ENCODE peak calls at places on chromosomes 12 and 14, in nine cellular contexts. One of them, this sample, is unnamed.

GRCh38 chr14:50668008-50668851 is at the start of gene SAV1:
- DNase-seq in fibroblast of mammary gland: peak
- DNase-seq in endothelial cell: peak
- DNase-seq in HuH-7.5: peak
- DNase-seq in CD4-positive, CD25-positive, alpha-beta regulatory T cell: peak
- DNase-seq in stimulated activated CD8-positive, alpha-beta memory T cell treated with anti-CD3 and anti-CD28 coated beads, Interleukin-12 subunit alpha, Interleukin-12 subunit beta, amount 100 ng/mL, for 1 hour: peak
- DNase-seq in tibial artery: peak
- DNase-seq in HS-5: peak
- DNase-seq in HCT116: peak
- DNase-seq in this sample: no peak

GRCh38 chr12:54279227-54279631 is 693 bp downstream of the CBX5 start:
- DNase-seq in HuH-7.5: no peak
- DNase-seq in endothelial cell: no peak
- DNase-seq in HS-5: no peak
- DNase-seq in fibroblast of mammary gland: no peak
- DNase-seq in stimulated activated CD8-positive, alpha-beta memory T cell treated with anti-CD3 and anti-CD28 coated beads, Interleukin-12 subunit alpha, Interleukin-12 subunit beta, amount 100 ng/mL, for 1 hour: no peak
- DNase-seq in CD4-positive, CD25-positive, alpha-beta regulatory T cell: no peak
- DNase-seq in tibial artery: no peak
- DNase-seq in HCT116: no peak
- DNase-seq in this sample: no peak

GRCh38 chr14:66082009-66082408 is 404.2 kb upstream of the CCDC196 start:
- DNase-seq in stimulated activated CD8-positive, alpha-beta memory T cell treated with anti-CD3 and anti-CD28 coated beads, Interleukin-12 subunit alpha, Interleukin-12 subunit beta, amount 100 ng/mL, for 1 hour: no peak
- DNase-seq in endothelial cell: no peak
- DNase-seq in HS-5: no peak
- DNase-seq in tibial artery: no peak
- DNase-seq in HuH-7.5: no peak
- DNase-seq in CD4-positive, CD25-positive, alpha-beta regulatory T cell: no peak
- DNase-seq in fibroblast of mammary gland: peak
- DNase-seq in HCT116: no peak
- DNase-seq in this sample: no peak

GRCh38 chr14:23299558-23299957 is 3.1 kb downstream of the PPP1R3E start:
- DNase-seq in tibial artery: no peak
- DNase-seq in HS-5: no peak
- DNase-seq in HuH-7.5: no peak
- DNase-seq in fibroblast of mammary gland: peak
- DNase-seq in HCT116: no peak
- DNase-seq in stimulated activated CD8-positive, alpha-beta memory T cell treated with anti-CD3 and anti-CD28 coated beads, Interleukin-12 subunit alpha, Interleukin-12 subunit beta, amount 100 ng/mL, for 1 hour: no peak
- DNase-seq in endothelial cell: no peak
- DNase-seq in CD4-positive, CD25-positive, alpha-beta regulatory T cell: peak
- DNase-seq in this sample: peak

GRCh38 chr12:109735825-109736551 is 22.4 kb downstream of the FAM222A start:
- DNase-seq in tibial artery: no peak
- DNase-seq in HuH-7.5: no peak
- DNase-seq in endothelial cell: no peak
- DNase-seq in stimulated activated CD8-positive, alpha-beta memory T cell treated with anti-CD3 and anti-CD28 coated beads, Interleukin-12 subunit alpha, Interleukin-12 subunit beta, amount 100 ng/mL, for 1 hour: no peak
- DNase-seq in HS-5: no peak
- DNase-seq in fibroblast of mammary gland: no peak
- DNase-seq in CD4-positive, CD25-positive, alpha-beta regulatory T cell: no peak
- DNase-seq in HCT116: no peak
- DNase-seq in this sample: no peak

GRCh38 chr12:10968765-10969456 is 17.8 kb downstream of the TAS2R50 start:
- DNase-seq in HuH-7.5: no peak
- DNase-seq in CD4-positive, CD25-positive, alpha-beta regulatory T cell: no peak
- DNase-seq in tibial artery: peak
- DNase-seq in HCT116: no peak
- DNase-seq in fibroblast of mammary gland: peak
- DNase-seq in stimulated activated CD8-positive, alpha-beta memory T cell treated with anti-CD3 and anti-CD28 coated beads, Interleukin-12 subunit alpha, Interleukin-12 subunit beta, amount 100 ng/mL, for 1 hour: no peak
- DNase-seq in HS-5: peak
- DNase-seq in endothelial cell: no peak
- DNase-seq in this sample: no peak

GRCh38 chr14:103576371-103577024 is 13.7 kb downstream of the COA8 start:
- DNase-seq in HCT116: peak
- DNase-seq in stimulated activated CD8-positive, alpha-beta memory T cell treated with anti-CD3 and anti-CD28 coated beads, Interleukin-12 subunit alpha, Interleukin-12 subunit beta, amount 100 ng/mL, for 1 hour: no peak
- DNase-seq in endothelial cell: peak
- DNase-seq in tibial artery: peak
- DNase-seq in fibroblast of mammary gland: peak
- DNase-seq in CD4-positive, CD25-positive, alpha-beta regulatory T cell: no peak
- DNase-seq in HS-5: no peak
- DNase-seq in HuH-7.5: no peak
- DNase-seq in this sample: no peak

GRCh38 chr14:20679907-20680306 is 4.5 kb upstream of the RNASE4 start:
- DNase-seq in endothelial cell: no peak
- DNase-seq in fibroblast of mammary gland: peak
- DNase-seq in HuH-7.5: peak
- DNase-seq in HS-5: no peak
- DNase-seq in stimulated activated CD8-positive, alpha-beta memory T cell treated with anti-CD3 and anti-CD28 coated beads, Interleukin-12 subunit alpha, Interleukin-12 subunit beta, amount 100 ng/mL, for 1 hour: no peak
- DNase-seq in CD4-positive, CD25-positive, alpha-beta regulatory T cell: no peak
- DNase-seq in HCT116: no peak
- DNase-seq in tibial artery: no peak
- DNase-seq in this sample: no peak

GRCh38 chr14:94388027-94388895 is at the start of gene SERPINA1:
- DNase-seq in fibroblast of mammary gland: peak
- DNase-seq in HCT116: no peak
- DNase-seq in tibial artery: no peak
- DNase-seq in HuH-7.5: peak
- DNase-seq in CD4-positive, CD25-positive, alpha-beta regulatory T cell: no peak
- DNase-seq in stimulated activated CD8-positive, alpha-beta memory T cell treated with anti-CD3 and anti-CD28 coated beads, Interleukin-12 subunit alpha, Interleukin-12 subunit beta, amount 100 ng/mL, for 1 hour: no peak
- DNase-seq in endothelial cell: no peak
- DNase-seq in HS-5: no peak
- DNase-seq in this sample: peak

GRCh38 chr12:13597837-13598236 is 383.6 kb downstream of the GRIN2B start:
- DNase-seq in stimulated activated CD8-positive, alpha-beta memory T cell treated with anti-CD3 and anti-CD28 coated beads, Interleukin-12 subunit alpha, Interleukin-12 subunit beta, amount 100 ng/mL, for 1 hour: no peak
- DNase-seq in CD4-positive, CD25-positive, alpha-beta regulatory T cell: no peak
- DNase-seq in HuH-7.5: no peak
- DNase-seq in tibial artery: no peak
- DNase-seq in HS-5: no peak
- DNase-seq in fibroblast of mammary gland: no peak
- DNase-seq in HCT116: no peak
- DNase-seq in endothelial cell: no peak
- DNase-seq in this sample: no peak

GRCh38 chr14:31966896-31967668 is 110.0 kb upstream of the ARHGAP5 start:
- DNase-seq in fibroblast of mammary gland: no peak
- DNase-seq in CD4-positive, CD25-positive, alpha-beta regulatory T cell: no peak
- DNase-seq in endothelial cell: no peak
- DNase-seq in HCT116: no peak
- DNase-seq in HS-5: no peak
- DNase-seq in tibial artery: peak
- DNase-seq in HuH-7.5: no peak
- DNase-seq in stimulated activated CD8-positive, alpha-beta memory T cell treated with anti-CD3 and anti-CD28 coated beads, Interleukin-12 subunit alpha, Interleukin-12 subunit beta, amount 100 ng/mL, for 1 hour: no peak
- DNase-seq in this sample: no peak

GRCh38 chr12:81297606-81298005 is 219.7 kb downstream of the ACSS3 start:
- DNase-seq in stimulated activated CD8-positive, alpha-beta memory T cell treated with anti-CD3 and anti-CD28 coated beads, Interleukin-12 subunit alpha, Interleukin-12 subunit beta, amount 100 ng/mL, for 1 hour: no peak
- DNase-seq in endothelial cell: no peak
- DNase-seq in HuH-7.5: no peak
- DNase-seq in CD4-positive, CD25-positive, alpha-beta regulatory T cell: no peak
- DNase-seq in fibroblast of mammary gland: no peak
- DNase-seq in tibial artery: no peak
- DNase-seq in HCT116: no peak
- DNase-seq in HS-5: no peak
- DNase-seq in this sample: no peak

This sample was measured in epithelial cell of prostate.